ENCODE peak calls at places on chromosomes 5 and 9, in ten cellular contexts. A is GM12891, T is sigmoid colon, R is IMR-90, H is A549, C is heart left ventricle, W is prostate gland, V is H54, E is uterus, X is stomach. U is an unnamed sample.

GRCh38 chr9:113317777-113318176 is 14.6 kb upstream of the RNF183 start:
- DNase-seq in T (no peak), W (no peak), H (no peak), V (no peak), A (no peak), X (no peak), C (no peak), R (no peak), E (no peak), U (no peak)

GRCh38 chr5:122816726-122817125 is 28.7 kb upstream of the SNX24 start:
- DNase-seq in A (no peak), V (no peak), T (no peak), C (no peak), E (no peak), R (no peak), W (no peak), X (no peak), H (no peak), U (no peak)

GRCh38 chr9:99465231-99465891 is 243.3 kb downstream of the SEC61B start:
- DNase-seq in R (no peak), A (no peak), V (no peak), H (no peak), W (no peak), E (peak), X (no peak), T (no peak), C (no peak), U (no peak)

GRCh38 chr5:17196024-17196423 is 21.4 kb upstream of the BASP1 start:
- DNase-seq in A (no peak), W (no peak), E (no peak), X (no peak), H (no peak), R (no peak), V (no peak), C (no peak), T (no peak), U (no peak)

GRCh38 chr9:82133973-82134372 is 145.4 kb downstream of the SPATA31D1 start:
- DNase-seq in X (no peak), C (no peak), T (no peak), W (no peak), A (no peak), E (no peak), H (no peak), R (peak), V (no peak), U (no peak)

GRCh38 chr5:30446456-30446855 is 747.0 kb upstream of the CDH6 start:
- DNase-seq in C (no peak), X (no peak), W (no peak), T (no peak), E (no peak), A (no peak), V (no peak), H (no peak), R (no peak), U (no peak)

GRCh38 chr9:88746029-88746743 is 211.2 kb downstream of the NXNL2 start:
- DNase-seq in X (no peak), C (no peak), T (peak), R (peak), E (peak), H (no peak), A (no peak), V (peak), W (no peak), U (no peak)

GRCh38 chr9:122370869-122371467 is at the start of gene PTGS1:
- DNase-seq in E (no peak), W (no peak), X (peak), T (peak), R (peak), C (peak), A (peak), H (no peak), V (no peak), U (peak)

GRCh38 chr5:17212996-17213395 is 4.4 kb upstream of the BASP1 start:
- DNase-seq in T (no peak), X (no peak), H (no peak), W (no peak), V (no peak), E (no peak), A (no peak), R (no peak), C (no peak), U (no peak)

GRCh38 chr9:91423785-91424402 is at the start of gene NFIL3:
- DNase-seq in W (peak), H (peak), R (peak), T (peak), X (peak), C (peak), V (peak), A (peak), E (peak), U (peak)

GRCh38 chr9:88236531-88237453 is 98.5 kb upstream of the SPATA31C2 start:
- DNase-seq in C (peak), W (no peak), R (peak), E (peak), T (peak), X (no peak), H (no peak), A (no peak), V (no peak), U (no peak)

GRCh38 chr9:70415041-70415440 is 584 bp upstream of the KLF9 start:
- DNase-seq in E (no peak), T (no peak), V (no peak), C (no peak), X (no peak), H (no peak), R (no peak), W (no peak), A (no peak), U (no peak)

GRCh38 chr5:157845894-157846598 is 12.9 kb downstream of the CLINT1 start:
- DNase-seq in C (no peak), T (no peak), W (no peak), V (no peak), E (no peak), A (no peak), X (no peak), R (no peak), H (no peak), U (no peak)

GRCh38 chr9:116378873-116379272 is 225.3 kb downstream of the PAPPA start:
- DNase-seq in R (no peak), A (no peak), E (no peak), T (no peak), H (no peak), W (no peak), V (no peak), X (no peak), C (no peak), U (no peak)

GRCh38 chr9:113631093-113631765 is 167.7 kb downstream of the RGS3 start:
- DNase-seq in H (no peak), C (no peak), W (no peak), E (peak), T (peak), A (no peak), R (no peak), V (no peak), X (no peak), U (no peak)

GRCh38 chr5:119105971-119106370 is 35.1 kb downstream of the DMXL1 start:
- DNase-seq in A (no peak), R (no peak), X (no peak), H (no peak), T (no peak), E (no peak), W (no peak), C (no peak), V (no peak), U (no peak)

GRCh38 chr9:27340876-27341540 is 44.1 kb upstream of the EQTN start:
- DNase-seq in T (no peak), E (no peak), V (no peak), H (no peak), R (no peak), W (no peak), X (no peak), A (no peak), C (no peak), U (no peak)

GRCh38 chr5:9381464-9381863 is 164.4 kb downstream of the SEMA5A start:
- DNase-seq in V (no peak), W (no peak), H (no peak), X (no peak), C (no peak), E (no peak), T (no peak), A (no peak), R (no peak), U (no peak)

GRCh38 chr5:77437194-77437593 is 54.9 kb downstream of the WDR41 start:
- DNase-seq in E (no peak), V (no peak), T (no peak), H (no peak), A (no peak), X (no peak), C (no peak), R (no peak), W (no peak), U (no peak)

GRCh38 chr9:123034881-123035465 is 1.5 kb downstream of the GPR21 start:
- DNase-seq in R (no peak), W (no peak), E (no peak), A (no peak), X (no peak), C (no peak), V (no peak), T (no peak), H (no peak), U (peak)

GRCh38 chr5:103744159-103744558 is 181.6 kb upstream of the NUDT12 start:
- DNase-seq in T (no peak), C (no peak), E (no peak), V (no peak), A (no peak), R (peak), X (no peak), W (no peak), H (no peak), U (no peak)

GRCh38 chr5:127858116-127858784 is 155.1 kb downstream of the CCDC192 start:
- DNase-seq in H (no peak), X (no peak), W (no peak), T (no peak), E (no peak), V (no peak), A (no peak), R (no peak), C (no peak), U (no peak)

GRCh38 chr5:102801375-102801774 is 46.3 kb downstream of the PAM start:
- DNase-seq in T (no peak), C (no peak), H (no peak), R (no peak), A (no peak), W (no peak), X (no peak), E (no peak), V (no peak), U (no peak)

DNA sequence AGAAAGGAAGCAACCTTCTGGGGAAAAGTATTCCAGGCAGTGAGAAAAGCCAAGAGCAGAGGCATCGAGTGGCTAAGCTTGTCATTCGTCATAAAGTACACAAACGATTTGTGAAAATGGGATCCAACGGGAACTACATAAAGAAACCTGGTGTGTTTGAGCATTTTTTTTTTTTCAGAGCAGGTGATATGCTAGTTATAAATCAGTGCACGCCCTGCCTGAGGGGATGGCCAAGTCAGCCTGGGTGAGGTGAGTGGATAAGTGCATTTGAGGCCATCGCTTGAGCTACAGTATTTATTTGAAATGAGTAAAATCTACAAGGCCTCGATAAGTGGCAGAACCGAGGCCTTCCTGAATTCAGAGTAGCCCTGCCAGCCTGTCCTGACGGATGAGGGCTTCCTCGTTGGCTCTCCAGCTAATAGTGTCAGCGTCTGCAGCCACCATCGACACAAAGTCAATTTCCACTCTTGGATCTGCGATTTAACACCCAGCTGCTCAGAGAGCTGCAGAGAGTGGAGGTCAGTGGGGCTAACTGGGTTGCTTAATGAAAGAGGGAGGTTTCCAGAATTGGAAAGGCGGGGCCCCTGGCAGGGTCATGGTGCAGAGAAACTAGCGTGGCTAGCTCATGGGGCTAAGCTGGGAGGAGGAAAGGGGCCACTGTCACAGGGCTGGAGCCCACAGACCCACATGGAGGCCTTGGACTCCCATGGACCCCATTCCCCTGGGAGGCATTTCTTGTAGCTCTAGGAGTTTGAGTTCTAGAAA is 27.3 kb downstream of the PPARGC1B start:
- DNase-seq in R (no peak), V (no peak), A (no peak), T (no peak), W (no peak), E (no peak), C (no peak), X (no peak), H (no peak), U (no peak)
- TF ChIP-seq POLR2A in R (no peak), V (no peak), A (no peak), T (no peak), W (no peak), E (no peak), C (no peak), X (no peak), H (no peak), U (no peak)

GRCh38 chr9:133828338-133828997 is 90.3 kb upstream of the SARDH start:
- DNase-seq in T (no peak), V (no peak), W (no peak), A (no peak), R (no peak), E (no peak), X (no peak), C (no peak), H (no peak), U (no peak)
- TF ChIP-seq POLR2A in T (no peak), V (no peak), W (no peak), A (no peak), R (no peak), E (no peak), X (no peak), C (no peak), H (no peak), U (no peak)

DNA sequence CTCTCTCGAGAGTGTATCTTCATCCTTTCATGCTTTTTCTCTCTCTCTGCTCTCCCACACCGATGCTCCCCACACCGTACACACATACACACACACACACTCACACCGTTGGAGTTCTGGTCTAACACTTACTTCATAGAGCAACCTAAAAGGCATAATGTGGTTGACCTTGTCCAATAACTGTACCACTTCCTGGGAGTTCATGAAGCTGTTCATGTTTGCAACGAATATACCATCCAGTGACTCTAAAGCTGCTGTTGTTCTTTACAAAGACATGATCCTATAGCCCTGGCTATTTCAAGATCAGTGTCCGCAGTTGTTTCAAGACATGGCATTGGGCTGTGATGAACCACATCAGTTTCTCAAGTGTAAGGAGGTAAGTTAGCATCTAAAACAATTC is 10.0 kb downstream of the MEF2C start:
- DNase-seq in V (no peak), A (no peak), H (no peak), T (no peak), W (no peak), X (no peak), E (no peak), R (no peak), C (no peak), U (no peak)
- TF ChIP-seq POLR2A in V (no peak), A (peak), H (no peak), T (no peak), W (no peak), X (no peak), E (no peak), R (no peak), C (no peak), U (no peak)

DNA sequence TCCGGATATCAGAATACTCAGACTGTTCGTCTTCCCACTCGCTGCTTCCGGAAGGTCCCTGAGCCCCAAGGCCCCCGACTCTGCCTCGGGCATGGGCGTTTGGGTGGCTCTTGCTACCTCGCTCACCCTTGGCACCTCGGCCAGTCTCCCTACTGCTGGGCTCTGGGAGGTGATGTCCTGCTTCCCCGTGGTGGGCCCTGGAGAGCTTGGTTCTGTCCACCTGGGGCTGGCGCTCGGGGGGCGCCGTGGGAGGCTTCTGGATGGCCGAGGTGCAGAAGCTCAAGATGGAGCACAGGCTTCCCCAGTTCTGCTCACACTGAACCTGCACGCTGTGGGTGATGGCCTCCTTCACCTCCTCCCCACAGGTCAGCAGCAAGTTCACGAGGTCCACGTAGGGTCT is 10.4 kb downstream of the STC2 start:
- DNase-seq in H (no peak), V (no peak), W (no peak), C (no peak), A (no peak), E (no peak), T (no peak), X (no peak), R (no peak), U (no peak)
- TF ChIP-seq POLR2A in H (no peak), V (no peak), W (no peak), C (no peak), A (no peak), E (no peak), T (no peak), X (no peak), R (no peak), U (no peak)

GRCh38 chr5:72788851-72789505 is 27.5 kb upstream of the TNPO1 start:
- DNase-seq in W (no peak), A (no peak), H (peak), V (no peak), R (peak), C (no peak), E (no peak), T (no peak), X (no peak), U (no peak)

GRCh38 chr5:72785796-72786195 is 30.7 kb upstream of the TNPO1 start:
- DNase-seq in W (no peak), T (no peak), E (no peak), C (no peak), X (no peak), A (no peak), R (no peak), H (no peak), V (no peak), U (no peak)

GRCh38 chr5:72784129-72784528 is 32.3 kb upstream of the TNPO1 start:
- DNase-seq in R (no peak), C (no peak), X (no peak), W (no peak), T (no peak), H (no peak), V (no peak), A (no peak), E (no peak), U (no peak)

GRCh38 chr5:72783354-72783753 is 33.1 kb upstream of the TNPO1 start:
- DNase-seq in T (no peak), V (no peak), W (no peak), H (no peak), A (no peak), E (no peak), R (no peak), X (no peak), C (no peak), U (no peak)

GRCh38 chr5:72786676-72787075 is 29.8 kb upstream of the TNPO1 start:
- DNase-seq in E (no peak), H (no peak), C (no peak), T (no peak), R (no peak), X (no peak), V (no peak), A (no peak), W (no peak), U (no peak)
- TF ChIP-seq POLR2A in E (no peak), H (no peak), C (no peak), T (no peak), R (no peak), X (no peak), V (no peak), A (no peak), W (no peak), U (no peak)

GRCh38 chr9:105244274-105244995 is at the start of gene SLC44A1:
- DNase-seq in C (peak), W (peak), E (peak), X (peak), R (peak), V (peak), T (peak), A (peak), H (peak), U (peak)

GRCh38 chr9:105246656-105247162 is 2.3 kb downstream of the SLC44A1 start:
- DNase-seq in C (no peak), V (no peak), A (no peak), T (no peak), E (no peak), H (no peak), R (no peak), X (no peak), W (no peak), U (peak)

GRCh38 chr9:105243935-105244273 is 547 bp upstream of the SLC44A1 start:
- DNase-seq in C (no peak), A (no peak), V (no peak), R (no peak), T (no peak), E (no peak), X (no peak), W (no peak), H (no peak), U (no peak)

GRCh38 chr9:105245720-105246161 is 1.3 kb downstream of the SLC44A1 start:
- DNase-seq in X (no peak), E (no peak), H (no peak), A (no peak), T (no peak), V (no peak), R (no peak), W (no peak), C (no peak), U (no peak)

DNA sequence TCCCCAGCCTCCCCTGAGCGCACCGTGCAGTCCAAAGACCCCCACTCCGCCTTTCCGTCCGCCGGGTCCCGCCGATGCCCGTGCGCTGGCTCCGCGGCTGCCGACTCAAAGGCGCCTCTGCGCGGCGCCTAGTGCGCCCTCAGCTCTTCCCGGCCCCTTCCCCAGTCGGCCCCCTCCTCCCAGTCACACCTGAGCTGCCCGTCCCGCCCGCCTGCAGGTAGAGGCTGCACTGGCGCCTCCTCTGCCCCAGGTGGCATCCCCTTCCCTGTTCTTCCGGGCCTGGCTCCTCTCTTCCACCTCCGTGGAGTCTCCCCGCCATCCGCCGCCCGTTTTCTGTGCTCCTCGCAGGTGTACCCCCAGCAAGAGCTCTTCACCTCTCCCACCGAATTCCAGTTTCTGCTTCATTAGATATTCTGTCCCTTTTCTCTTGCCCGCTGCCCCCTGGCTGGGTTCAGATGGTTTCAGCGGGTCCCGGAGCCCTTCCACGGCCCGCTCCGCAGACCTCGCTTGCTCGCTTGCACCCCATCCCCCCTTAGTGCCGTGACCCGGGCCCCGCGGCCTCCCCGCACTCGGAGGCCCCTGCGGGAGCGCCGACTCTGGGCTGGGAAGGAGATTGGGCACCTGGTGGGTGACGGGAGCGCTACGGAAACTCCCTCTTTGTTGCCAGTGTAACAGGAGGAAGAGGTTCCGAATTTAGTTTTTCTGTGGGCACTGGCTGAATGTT is 707 bp downstream of the SLC44A1 start:
- DNase-seq in C (peak), X (peak), W (peak), V (peak), R (no peak), E (peak), H (peak), T (peak), A (no peak), U (peak)
- TF ChIP-seq POLR2A in C (no peak), X (no peak), W (peak), V (no peak), R (no peak), E (no peak), H (no peak), T (no peak), A (no peak), U (no peak)

GRCh38 chr9:13705356-13705755 is 425.9 kb upstream of the MPDZ start:
- DNase-seq in T (no peak), A (no peak), R (no peak), E (no peak), H (no peak), V (no peak), X (no peak), C (no peak), W (no peak), U (no peak)
- TF ChIP-seq POLR2A in T (no peak), A (no peak), R (no peak), E (no peak), H (no peak), V (no peak), X (no peak), C (no peak), W (no peak), U (no peak)

DNA sequence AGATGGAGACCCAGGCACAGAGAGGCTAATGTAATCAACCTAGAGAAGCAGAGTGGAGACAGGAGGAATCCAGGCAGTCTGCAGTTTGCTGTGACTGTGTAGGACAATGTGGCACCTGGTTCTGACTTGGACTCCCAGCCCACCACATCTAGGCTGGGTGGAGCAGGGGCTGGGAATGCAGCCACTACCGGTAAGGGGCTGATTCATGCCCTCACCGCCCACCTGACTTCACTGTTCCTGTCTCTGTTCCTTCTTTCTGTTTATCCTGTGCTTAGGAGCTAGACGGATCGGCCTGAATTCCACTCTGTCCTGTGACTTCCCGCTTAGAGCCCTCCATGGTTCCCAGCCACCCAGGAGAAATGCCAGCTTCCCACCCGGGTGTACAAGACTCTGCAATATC is 2.6 kb downstream of the PDLIM4 start:
- DNase-seq in R (peak), V (no peak), E (no peak), T (no peak), C (no peak), H (no peak), X (no peak), W (no peak), A (no peak), U (no peak)
- TF ChIP-seq POLR2A in R (peak), V (no peak), E (no peak), T (no peak), C (no peak), H (no peak), X (no peak), W (peak), A (no peak), U (no peak)